ENCODE peak calls at places on chromosome 19, in six cellular contexts. V is NCI-H1092, K is NCI-H510A treated with DMSO at 0.1 percent for 48 hours, J is hypothalamus, R is AG08396, Y is sciatic nerve. Z is an unnamed sample.
A peak's percentile ranks its signal among the peaks of the same experiment; 100 is the strongest.

GRCh38 chr19:3868770-3869456 is at the start of gene ZFR2:
- DNase-seq in V (no peak), K (peak; percentile 22), J (no peak), R (no peak), Y (no peak), Z (no peak)

GRCh38 chr19:14450168-14450874 is 17.2 kb downstream of the PKN1 start:
- DNase-seq in J (no peak), K (no peak), Y (no peak), R (peak; percentile 78), V (no peak), Z (no peak)

GRCh38 chr19:33412617-33413425 is 39.3 kb downstream of the CEBPG start:
- DNase-seq in V (no peak), J (no peak), K (no peak), Y (no peak), R (no peak), Z (no peak)

GRCh38 chr19:29671393-29672076 is 6.3 kb downstream of the PLEKHF1 start:
- DNase-seq in Y (no peak), V (no peak), J (no peak), R (no peak), K (no peak), Z (peak; percentile 99)

GRCh38 chr19:19539738-19540703 is 2.0 kb downstream of the CILP2 start:
- DNase-seq in J (no peak), R (peak; percentile 82), K (no peak), V (no peak), Y (peak; percentile 81), Z (peak; percentile 75)

GRCh38 chr19:17156947-17157302 is 58.2 kb upstream of the USE1 start:
- DNase-seq in J (no peak), K (no peak), V (no peak), R (no peak), Y (no peak), Z (no peak)

GRCh38 chr19:45710731-45711130 is 18.3 kb downstream of the QPCTL start:
- DNase-seq in J (no peak), K (no peak), R (no peak), Y (no peak), V (no peak), Z (no peak)

GRCh38 chr19:19338082-19338481 is 17.5 kb downstream of the MAU2 start:
- DNase-seq in V (no peak), K (no peak), J (no peak), R (peak; percentile 35), Y (no peak), Z (no peak)

GRCh38 chr19:46748325-46749109 is 2.3 kb upstream of the STRN4 start:
- DNase-seq in J (peak; percentile 26), R (peak; percentile 77), V (no peak), Y (peak; percentile 88), K (peak; percentile 29), Z (no peak)

GRCh38 chr19:44800461-44800860 is 8.4 kb upstream of the BCAM start:
- DNase-seq in Y (peak; percentile 93), K (peak; percentile 87), J (peak; percentile 80), V (peak; percentile 63), R (peak; percentile 90), Z (peak; percentile 62)

GRCh38 chr19:55118401-55118991 is 1.1 kb upstream of the PPP1R12C start:
- DNase-seq in J (peak; percentile 26), V (no peak), R (no peak), Y (peak; percentile 81), K (no peak), Z (no peak)

GRCh38 chr19:40982594-40983101 is 8.4 kb upstream of the CYP2B6 start:
- DNase-seq in J (no peak), Y (no peak), V (no peak), R (peak; percentile 42), K (no peak), Z (no peak)

GRCh38 chr19:38527466-38528136 is 90.2 kb downstream of the MAP4K1 start:
- DNase-seq in R (no peak), V (no peak), J (no peak), K (no peak), Y (no peak), Z (no peak)

GRCh38 chr19:15815306-15815705 is at the start of gene OR10H1:
- DNase-seq in R (no peak), Y (no peak), J (no peak), K (no peak), V (no peak), Z (no peak)

GRCh38 chr19:5554828-5555227 is 12.9 kb downstream of the TINCR start:
- DNase-seq in K (no peak), V (no peak), R (no peak), Y (no peak), J (no peak), Z (no peak)

GRCh38 chr19:11378319-11379189 is 4.1 kb downstream of the SWSAP1 start:
- DNase-seq in Y (no peak), J (peak; percentile 36), K (peak; percentile 25), R (peak; percentile 81), V (peak; percentile 23), Z (peak; percentile 2)

GRCh38 chr19:8611890-8612806 is 1.6 kb upstream of the ADAMTS10 start:
- DNase-seq in Y (no peak), V (no peak), J (no peak), R (peak; percentile 64), K (no peak), Z (no peak)

GRCh38 chr19:7376151-7376852 is 27.6 kb downstream of the ARHGEF18 start:
- DNase-seq in K (no peak), R (no peak), V (no peak), Y (no peak), J (no peak), Z (no peak)

GRCh38 chr19:48415395-48415794 is 21.9 kb downstream of the GRIN2D start:
- DNase-seq in J (no peak), Y (peak; percentile 88), V (no peak), K (no peak), R (no peak), Z (peak; percentile 62)

GRCh38 chr19:27822336-27822735 is 1390.6 kb downstream of the UQCRFS1 start:
- DNase-seq in V (no peak), J (no peak), Y (no peak), R (no peak), K (no peak), Z (no peak)

GRCh38 chr19:47143322-47144073 is 12.9 kb downstream of the SAE1 start:
- DNase-seq in K (no peak), Y (no peak), R (no peak), V (no peak), J (no peak), Z (no peak)

GRCh38 chr19:13996928-13997636 is 9.0 kb downstream of the RFX1 start:
- DNase-seq in J (no peak), K (no peak), R (no peak), V (no peak), Y (no peak), Z (no peak)

GRCh38 chr19:55259540-55260210 is 858 bp upstream of the PPP6R1 start:
- DNase-seq in Y (peak; percentile 80), R (no peak), J (peak; percentile 32), K (peak; percentile 53), V (no peak), Z (no peak)

GRCh38 chr19:32675720-32676185 is at the start of gene RGS9BP:
- DNase-seq in R (peak; percentile 91), V (peak; percentile 5), J (peak; percentile 75), Y (peak; percentile 88), K (peak; percentile 42), Z (peak; percentile 93)

GRCh38 chr19:850221-850978 is 1.7 kb upstream of the ELANE start:
- DNase-seq in R (peak; percentile 94), V (no peak), K (no peak), Y (peak; percentile 92), J (no peak), Z (peak; percentile 61)

GRCh38 chr19:40598918-40599307 is 2.3 kb upstream of the LTBP4 start:
- DNase-seq in J (no peak), K (no peak), Y (no peak), R (no peak), V (no peak), Z (no peak)

GRCh38 chr19:13240312-13241022 is 90.3 kb downstream of the IER2 start:
- DNase-seq in V (no peak), K (no peak), R (no peak), J (no peak), Y (no peak), Z (no peak)

GRCh38 chr19:56141416-56141992 is 417 bp downstream of the ZNF444 start:
- DNase-seq in K (no peak), J (no peak), V (no peak), R (peak; percentile 51), Y (peak; percentile 69), Z (no peak)

GRCh38 chr19:10363789-10364281 is 16.5 kb downstream of the TYK2 start:
- DNase-seq in Y (no peak), J (no peak), R (no peak), K (no peak), V (no peak), Z (no peak)

GRCh38 chr19:10603873-10604459 is 16.9 kb upstream of the AP1M2 start:
- DNase-seq in J (no peak), R (no peak), V (no peak), K (no peak), Y (no peak), Z (no peak)

GRCh38 chr19:4977299-4978174 is 8.6 kb downstream of the KDM4B start:
- DNase-seq in Y (no peak), R (peak; percentile 88), V (no peak), J (no peak), K (no peak), Z (peak; percentile 17)